ENCODE peak calls at places on chromosomes 2 and 18, in five cellular contexts. I is stomach, M is upper lobe of left lung, F is HCT116, Q is sigmoid colon. N is an unnamed sample.

GRCh38 chr2:64623232-64623879 is 30.4 kb downstream of the SERTAD2 start:
- DNase-seq in Q (peak; percentile 47), F (no peak), I (peak; percentile 25), M (no peak), N (no peak)

GRCh38 chr2:172864182-172864581 is 128.5 kb downstream of the RAPGEF4 start:
- DNase-seq in F (peak; percentile 8), I (peak; percentile 64), Q (peak; percentile 69), M (no peak), N (peak; percentile 24)

GRCh38 chr2:6412533-6413085 is 453.1 kb downstream of the CMPK2 start:
- DNase-seq in M (no peak), F (no peak), I (no peak), Q (no peak), N (peak; percentile 15)

GRCh38 chr2:38690499-38691420 is 24.8 kb downstream of the GALM start:
- DNase-seq in Q (no peak), F (peak; percentile 65), M (no peak), I (no peak), N (peak; percentile 82)

GRCh38 chr2:105373895-105374401 is 24.9 kb downstream of the FHL2 start:
- DNase-seq in I (no peak), M (peak; percentile 39), Q (no peak), F (no peak), N (no peak)

GRCh38 chr2:157394928-157395327 is 49.0 kb downstream of the CYTIP start:
- DNase-seq in I (no peak), F (no peak), Q (no peak), M (no peak), N (no peak)

GRCh38 chr2:119311371-119311770 is 55.3 kb downstream of the C2orf76 start:
- DNase-seq in F (no peak), Q (no peak), M (no peak), I (no peak), N (no peak)

GRCh38 chr2:30663321-30663720 is 143.9 kb downstream of the CAPN13 start:
- DNase-seq in I (no peak), M (no peak), F (no peak), Q (peak; percentile 15), N (no peak)

GRCh38 chr2:141151611-141152286 is 979.1 kb downstream of the LRP1B start:
- DNase-seq in F (no peak), M (no peak), I (no peak), Q (no peak), N (no peak)

GRCh38 chr2:150674283-150674682 is 186.8 kb upstream of the RND3 start:
- DNase-seq in F (no peak), I (no peak), Q (no peak), M (no peak), N (no peak)

GRCh38 chr18:40293311-40293710 is 1661.7 kb upstream of the PIK3C3 start:
- DNase-seq in Q (no peak), I (no peak), M (no peak), F (no peak), N (no peak)

GRCh38 chr2:38528008-38528442 is 74.7 kb downstream of the HNRNPLL start:
- DNase-seq in F (no peak), I (no peak), M (peak; percentile 88), Q (no peak), N (no peak)

GRCh38 chr2:112891333-112891950 is 19.5 kb upstream of the IL37 start:
- DNase-seq in M (no peak), F (peak; percentile 72), Q (no peak), I (no peak), N (no peak)

GRCh38 chr2:201208563-201209252 is 25.8 kb downstream of the CASP10 start:
- DNase-seq in M (no peak), F (no peak), Q (no peak), I (no peak), N (no peak)

GRCh38 chr2:159409116-159409800 is 122.8 kb upstream of the WDSUB1 start:
- DNase-seq in Q (no peak), M (no peak), I (no peak), F (no peak), N (no peak)

GRCh38 chr2:45849491-45850283 is 198.2 kb downstream of the PRKCE start:
- DNase-seq in I (no peak), M (no peak), F (no peak), Q (no peak), N (no peak)

GRCh38 chr18:78006805-78007204 is 757.2 kb downstream of the GALR1 start:
- DNase-seq in M (no peak), F (no peak), I (no peak), Q (no peak), N (no peak)

GRCh38 chr2:227370791-227371312 is 8.3 kb downstream of the TM4SF20 start:
- DNase-seq in F (no peak), I (no peak), M (no peak), Q (peak; percentile 70), N (no peak)

GRCh38 chr2:177552414-177553175 is 160.0 kb downstream of the AGPS start:
- DNase-seq in Q (peak; percentile 92), M (peak; percentile 96), F (peak; percentile 70), I (peak; percentile 86), N (peak; percentile 68)
- TF ChIP-seq POLR2AphosphoS5 in Q (peak; percentile 61), M (peak; percentile 35), F (peak; percentile 53), I (peak; percentile 4), N (no peak)

DNA sequence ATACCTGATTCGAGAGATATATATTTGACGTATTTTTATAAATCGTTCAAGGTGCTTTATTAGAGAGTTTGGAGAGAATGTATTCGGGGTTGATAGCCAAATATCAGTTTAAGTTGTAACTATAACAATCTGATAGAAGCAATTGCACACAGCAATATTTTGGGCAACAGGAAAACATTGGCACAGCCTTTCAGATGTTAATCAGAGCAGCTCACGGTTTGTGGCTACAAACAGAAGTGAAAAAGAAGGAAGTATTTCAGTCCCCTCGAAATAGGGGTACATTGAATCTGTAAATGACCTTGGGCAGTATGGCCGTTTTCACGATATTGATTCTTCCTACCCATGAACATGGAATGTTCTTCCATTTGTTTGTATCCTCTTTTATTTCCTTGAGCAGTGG is 20.6 kb downstream of the SERPINB10 start:
- DNase-seq in F (no peak), Q (no peak), I (no peak), M (no peak), N (no peak)
- TF ChIP-seq POLR2AphosphoS5 in F (no peak), Q (no peak), I (no peak), M (no peak), N (no peak)

GRCh38 chr2:191555092-191555742 is 122.7 kb upstream of the NABP1 start:
- DNase-seq in F (peak; percentile 73), Q (peak; percentile 89), M (no peak), I (peak; percentile 87), N (peak; percentile 73)
- TF ChIP-seq POLR2AphosphoS5 in F (no peak), Q (no peak), M (no peak), I (no peak), N (no peak)

DNA sequence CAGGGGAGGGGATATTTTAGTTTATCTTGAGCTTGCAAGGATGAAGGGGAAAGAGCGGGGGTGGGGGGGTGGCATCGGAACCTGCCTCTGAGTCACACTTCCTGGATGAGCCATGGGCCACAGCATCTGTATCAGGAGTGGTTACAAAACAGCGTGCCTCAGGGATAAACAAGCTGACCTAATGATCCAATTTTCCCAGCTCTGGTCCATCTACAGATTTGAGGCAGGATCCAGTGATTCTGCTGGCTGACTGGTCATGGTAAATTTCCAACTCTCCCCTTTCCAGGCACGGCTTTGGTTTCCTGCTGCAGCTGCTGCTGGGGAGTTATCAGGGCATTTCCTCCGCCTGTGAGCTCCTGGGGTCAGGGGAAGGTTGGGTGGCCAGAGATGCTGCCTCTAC is 4.8 kb upstream of the HPCAL1 start:
- DNase-seq in Q (peak; percentile 86), F (peak; percentile 34), I (peak; percentile 47), M (no peak), N (no peak)
- TF ChIP-seq POLR2AphosphoS5 in Q (no peak), F (peak; percentile 58), I (no peak), M (peak; percentile 53), N (no peak)

GRCh38 chr2:5074738-5075137 is 617.4 kb upstream of the SOX11 start:
- DNase-seq in M (no peak), F (no peak), Q (no peak), I (no peak), N (no peak)

GRCh38 chr2:5076599-5076998 is 615.6 kb upstream of the SOX11 start:
- DNase-seq in I (no peak), F (no peak), M (no peak), Q (no peak), N (no peak)

GRCh38 chr2:5077479-5078089 is 614.6 kb upstream of the SOX11 start:
- DNase-seq in I (no peak), Q (no peak), F (no peak), M (no peak), N (no peak)
- TF ChIP-seq POLR2AphosphoS5 in I (no peak), Q (no peak), F (no peak), M (no peak), N (no peak)

GRCh38 chr2:50346586-50347351 is 685.2 kb downstream of the NRXN1 start:
- DNase-seq in M (peak; percentile 74), Q (no peak), I (no peak), F (no peak), N (no peak)
- TF ChIP-seq POLR2AphosphoS5 in M (no peak), Q (no peak), I (no peak), F (no peak), N (no peak)

GRCh38 chr2:120785228-120785966 is 49.7 kb downstream of the GLI2 start:
- DNase-seq in I (no peak), M (no peak), Q (no peak), F (no peak), N (no peak)
- TF ChIP-seq POLR2AphosphoS5 in I (no peak), M (no peak), Q (no peak), F (no peak), N (no peak)